ENCODE peak calls at places on chromosome 18, in ten cellular contexts. Y, S, C, K, M, W, E, B, O and L are unnamed samples. For H3K27me3, the result is how much of the 10 kb centered on the place peaks cover.

GRCh38 chr18:63131106-63131943 is 188.2 kb downstream of the BCL2 start:
- DNase-seq in W (peak), M (no peak), K (peak), O (no peak), B (peak), C (no peak), E (no peak), Y (peak), S (no peak), L (peak)

GRCh38 chr18:3283908-3284307 is 22.0 kb downstream of the MYL12B start:
- DNase-seq in M (peak), W (no peak), K (no peak), E (no peak), C (no peak), B (no peak), S (no peak), Y (no peak), O (no peak), L (no peak)

GRCh38 chr18:32670727-32671126 is 102.1 kb downstream of the KLHL14 start:
- DNase-seq in M (no peak), E (no peak), Y (no peak), O (no peak), B (no peak), S (no peak), K (no peak), W (no peak), C (no peak), L (no peak)

GRCh38 chr18:3306391-3306790 is 44.5 kb downstream of the MYL12B start:
- DNase-seq in C (no peak), B (no peak), M (no peak), E (no peak), S (no peak), K (no peak), O (no peak), W (no peak), Y (no peak), L (no peak)

GRCh38 chr18:5894613-5895299 is 566 bp downstream of the TMEM200C start:
- DNase-seq in B (no peak), K (peak), C (no peak), Y (no peak), O (no peak), M (peak), E (no peak), S (peak), W (peak), L (no peak)

GRCh38 chr18:50331691-50332090 is 43.2 kb upstream of the SKA1 start:
- DNase-seq in O (no peak), C (no peak), E (no peak), K (no peak), M (no peak), W (no peak), Y (no peak), S (no peak), B (no peak), L (no peak)

GRCh38 chr18:50507120-50507590 is 52.7 kb upstream of the MAPK4 start:
- DNase-seq in W (peak), O (no peak), E (peak), M (no peak), K (peak), B (peak), C (no peak), Y (peak), S (peak), L (peak)

GRCh38 chr18:45628979-45629958 is 14.0 kb downstream of the SLC14A2 start:
- DNase-seq in E (no peak), O (no peak), C (no peak), M (peak), Y (no peak), B (no peak), K (no peak), S (no peak), W (no peak), L (no peak)

DNA sequence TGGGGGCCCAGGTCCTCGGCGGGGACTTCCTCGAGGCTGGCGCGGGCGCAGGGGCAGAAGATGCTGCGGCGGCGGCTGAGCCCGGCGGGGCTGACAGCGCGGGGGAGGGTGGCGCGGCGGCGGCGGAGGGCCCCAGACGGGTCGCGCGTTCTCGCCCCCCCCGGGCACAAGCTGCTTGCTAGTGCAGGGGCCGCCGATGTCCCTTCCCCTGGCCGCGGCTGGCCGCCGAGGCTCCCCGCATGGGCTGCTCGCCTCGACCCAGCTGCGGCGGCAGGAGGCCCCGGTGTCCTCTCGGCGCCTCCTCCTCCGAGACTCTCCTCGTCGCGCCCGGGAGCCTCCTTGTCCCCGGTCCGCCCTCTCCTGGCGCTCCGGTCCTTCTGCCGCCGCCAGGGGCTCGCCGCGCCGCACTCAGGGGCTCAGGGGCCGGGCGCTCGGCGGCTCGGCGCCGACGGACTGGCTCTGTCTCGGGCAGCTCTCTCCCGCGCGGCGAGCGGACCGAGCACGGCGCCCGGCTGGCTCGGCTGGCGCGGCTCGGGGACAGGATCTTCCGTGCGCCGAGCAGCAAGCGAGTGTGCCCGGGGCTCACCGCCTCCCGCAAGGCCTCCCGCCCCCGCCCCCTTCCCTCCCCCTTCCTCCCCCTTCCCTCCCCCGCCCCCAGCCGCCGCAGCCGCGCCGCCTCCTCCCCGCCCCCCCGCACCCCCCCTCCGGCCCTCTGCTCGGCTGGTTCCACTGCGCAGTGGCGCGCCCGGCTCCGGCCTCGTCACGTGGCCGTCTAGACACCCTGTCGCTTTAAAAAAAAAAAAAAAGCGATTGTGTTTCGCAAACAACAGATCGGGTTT is 902 bp upstream of the SMAD7 start:
- DNase-seq in E (no peak), S (peak), O (no peak), B (peak), C (no peak), M (peak), Y (peak), K (peak), W (peak), L (peak)
- TF ChIP-seq POLR2A in E (no peak), S (no peak), O (no peak), B (peak), C (peak), M (no peak), Y (peak), K (peak), W (peak), L (peak)

GRCh38 chr18:48490641-48491040 is 48.2 kb upstream of the CTIF start:
- DNase-seq in M (no peak), W (no peak), K (no peak), Y (no peak), B (no peak), E (no peak), O (no peak), S (no peak), C (no peak), L (no peak)

GRCh38 chr18:48492880-48493279 is 46.0 kb upstream of the CTIF start:
- DNase-seq in O (no peak), M (no peak), E (no peak), B (no peak), K (no peak), S (no peak), Y (no peak), C (no peak), W (no peak), L (no peak)

GRCh38 chr18:48488388-48488850 is 50.4 kb upstream of the CTIF start:
- DNase-seq in C (no peak), M (no peak), Y (peak), W (peak), E (no peak), O (peak), K (no peak), S (no peak), B (peak), L (peak)

GRCh38 chr18:48497863-48498262 is 41.0 kb upstream of the CTIF start:
- DNase-seq in O (no peak), C (no peak), K (no peak), E (no peak), W (no peak), S (no peak), Y (no peak), B (no peak), M (no peak), L (no peak)

GRCh38 chr18:48493856-48494255 is 45.0 kb upstream of the CTIF start:
- DNase-seq in M (no peak), E (no peak), O (no peak), C (no peak), S (no peak), B (no peak), Y (no peak), W (no peak), K (no peak), L (no peak)
- H3K27me3 ChIP-seq in M (under half), E (under half), O (under half), C (under half), S (under half), B (under half), Y (under half), W (under half), K (under half), L (under half)

GRCh38 chr18:9337875-9338274 is 3.3 kb downstream of the TWSG1 start:
- DNase-seq in B (no peak), O (no peak), K (no peak), M (no peak), C (no peak), E (no peak), S (no peak), Y (no peak), W (no peak), L (no peak)

GRCh38 chr18:9336827-9337226 is 2.3 kb downstream of the TWSG1 start:
- DNase-seq in Y (no peak), B (no peak), E (no peak), M (no peak), K (no peak), S (no peak), C (no peak), W (no peak), O (no peak), L (no peak)

GRCh38 chr18:9333441-9334350 is 877 bp upstream of the TWSG1 start:
- DNase-seq in E (peak), M (peak), O (no peak), B (peak), Y (no peak), K (peak), C (no peak), S (no peak), W (peak), L (peak)

GRCh38 chr18:9335255-9336045 is 877 bp downstream of the TWSG1 start:
- DNase-seq in K (no peak), W (no peak), B (no peak), M (no peak), S (no peak), E (no peak), C (no peak), Y (no peak), O (no peak), L (no peak)

GRCh38 chr18:9334351-9335254 is at the start of gene TWSG1:
- DNase-seq in K (peak), S (peak), C (no peak), M (peak), B (peak), W (peak), Y (peak), O (peak), E (peak), L (peak)
- TF ChIP-seq POLR2A in K (peak), S (no peak), C (peak), M (no peak), B (peak), W (peak), Y (peak), O (no peak), E (peak), L (peak)

GRCh38 chr18:13320891-13321425 is 102.4 kb downstream of the LDLRAD4 start:
- DNase-seq in C (no peak), Y (no peak), E (no peak), K (no peak), B (no peak), O (no peak), S (no peak), W (no peak), M (no peak), L (no peak)

GRCh38 chr18:13321923-13322322 is 103.4 kb downstream of the LDLRAD4 start:
- DNase-seq in S (no peak), Y (no peak), C (no peak), K (no peak), E (no peak), W (no peak), B (no peak), M (no peak), O (no peak), L (no peak)

GRCh38 chr18:13318644-13319501 is 100.3 kb downstream of the LDLRAD4 start:
- DNase-seq in W (no peak), B (no peak), S (no peak), C (no peak), Y (no peak), E (no peak), M (no peak), K (peak), O (no peak), L (no peak)

GRCh38 chr18:13319629-13320028 is 101.1 kb downstream of the LDLRAD4 start:
- DNase-seq in Y (no peak), S (no peak), W (no peak), K (no peak), O (no peak), E (no peak), M (no peak), B (no peak), C (no peak), L (no peak)

DNA sequence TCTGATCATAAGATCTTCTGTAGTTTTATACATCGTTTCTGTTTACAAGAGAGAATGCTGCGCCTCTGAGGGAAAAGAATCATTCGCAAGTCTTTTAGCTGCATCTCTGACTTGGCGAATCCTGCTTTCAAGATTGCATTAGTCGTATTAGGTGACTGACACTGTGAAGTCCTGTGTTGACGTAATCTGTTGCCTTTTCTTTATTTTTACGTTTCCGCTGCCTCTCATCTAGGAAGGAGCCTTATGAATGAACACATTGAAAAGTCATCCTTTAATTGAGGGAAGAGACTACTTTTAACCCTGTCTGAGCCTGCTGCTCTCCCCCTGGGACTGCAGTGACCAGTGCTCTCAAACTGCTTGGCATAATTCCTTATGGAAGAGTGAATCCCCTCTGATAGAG is 101.6 kb downstream of the LDLRAD4 start:
- DNase-seq in W (no peak), O (no peak), Y (no peak), B (no peak), C (no peak), M (no peak), K (no peak), E (no peak), S (no peak), L (no peak)
- H3K27me3 ChIP-seq in W (under half), O (under half), Y (under half), B (under half), C (under half), M (under half), K (under half), E (under half), S (under half), L (under half)

GRCh38 chr18:74368901-74369705 is 53.5 kb downstream of the C18orf63 start:
- DNase-seq in O (no peak), B (no peak), W (no peak), K (no peak), C (no peak), M (no peak), E (no peak), S (no peak), Y (peak), L (peak)
- TF ChIP-seq POLR2A in O (no peak), B (no peak), W (no peak), K (no peak), C (no peak), M (no peak), E (no peak), S (no peak), Y (no peak), L (no peak)

DNA sequence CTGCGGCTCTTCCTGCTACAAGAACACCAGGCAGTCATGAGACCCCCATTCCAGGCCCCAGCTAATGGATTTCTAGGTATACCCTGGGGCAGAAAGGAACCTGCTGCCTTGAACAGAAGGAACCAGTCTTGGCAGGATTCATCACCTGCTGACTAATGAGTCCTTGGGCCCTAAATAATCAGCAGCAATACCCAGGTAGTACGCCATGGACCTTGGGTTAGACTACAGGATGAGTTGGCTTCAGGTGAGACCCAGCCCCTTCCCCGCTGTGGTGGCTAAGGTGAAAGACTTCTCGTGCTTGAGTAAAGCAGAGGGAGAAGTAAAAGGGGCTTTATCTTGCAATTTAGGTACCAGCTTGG is 105.0 kb downstream of the SPIRE1 start:
- DNase-seq in E (no peak), M (no peak), S (no peak), Y (no peak), B (no peak), C (no peak), O (no peak), K (no peak), W (no peak), L (no peak)
- H3K27me3 ChIP-seq in E (under half), M (under half), S (under half), Y (under half), B (under half), C (under half), O (under half), K (under half), W (under half), L (under half)